ENCODE peak calls at places on chromosomes 6 and 20, in nine cellular contexts. One of them, this sample, is unnamed.

GRCh38 chr20:60410865-60411264 is 452.6 kb downstream of the CDH26 start:
- DNase-seq in GM03348: no peak
- DNase-seq in fibroblast of the conjunctiva: no peak
- DNase-seq in stimulated activated CD8-positive, alpha-beta memory T cell treated with anti-CD3 and anti-CD28 coated beads, Interleukin-12 subunit alpha, Interleukin-12 subunit beta, amount 100 ng/mL, for 4 hours: no peak
- DNase-seq in NCI-H524: no peak
- DNase-seq in naive thymus-derived CD8-positive, alpha-beta T cell: no peak
- DNase-seq in left cardiac atrium: no peak
- DNase-seq in NCI-H1436: no peak
- DNase-seq in ACHN: no peak
- DNase-seq in this sample: no peak

GRCh38 chr6:21742238-21742660 is 148.7 kb downstream of the SOX4 start:
- DNase-seq in left cardiac atrium: no peak
- DNase-seq in ACHN: no peak
- DNase-seq in stimulated activated CD8-positive, alpha-beta memory T cell treated with anti-CD3 and anti-CD28 coated beads, Interleukin-12 subunit alpha, Interleukin-12 subunit beta, amount 100 ng/mL, for 4 hours: no peak
- DNase-seq in NCI-H1436: no peak
- DNase-seq in fibroblast of the conjunctiva: peak
- DNase-seq in NCI-H524: no peak
- DNase-seq in naive thymus-derived CD8-positive, alpha-beta T cell: no peak
- DNase-seq in GM03348: no peak
- DNase-seq in this sample: peak

GRCh38 chr6:112296122-112296521 is 41.8 kb upstream of the LAMA4 start:
- DNase-seq in left cardiac atrium: no peak
- DNase-seq in stimulated activated CD8-positive, alpha-beta memory T cell treated with anti-CD3 and anti-CD28 coated beads, Interleukin-12 subunit alpha, Interleukin-12 subunit beta, amount 100 ng/mL, for 4 hours: no peak
- DNase-seq in NCI-H524: peak
- DNase-seq in GM03348: peak
- DNase-seq in NCI-H1436: no peak
- DNase-seq in naive thymus-derived CD8-positive, alpha-beta T cell: no peak
- DNase-seq in ACHN: peak
- DNase-seq in fibroblast of the conjunctiva: peak
- DNase-seq in this sample: no peak

GRCh38 chr6:159095561-159096095 is 50.8 kb upstream of the TAGAP start:
- DNase-seq in NCI-H524: peak
- DNase-seq in GM03348: no peak
- DNase-seq in naive thymus-derived CD8-positive, alpha-beta T cell: no peak
- DNase-seq in fibroblast of the conjunctiva: no peak
- DNase-seq in stimulated activated CD8-positive, alpha-beta memory T cell treated with anti-CD3 and anti-CD28 coated beads, Interleukin-12 subunit alpha, Interleukin-12 subunit beta, amount 100 ng/mL, for 4 hours: no peak
- DNase-seq in ACHN: no peak
- DNase-seq in left cardiac atrium: no peak
- DNase-seq in NCI-H1436: no peak
- DNase-seq in this sample: no peak

GRCh38 chr20:34980543-34981213 is 25.0 kb downstream of the MYH7B start:
- DNase-seq in stimulated activated CD8-positive, alpha-beta memory T cell treated with anti-CD3 and anti-CD28 coated beads, Interleukin-12 subunit alpha, Interleukin-12 subunit beta, amount 100 ng/mL, for 4 hours: no peak
- DNase-seq in GM03348: no peak
- DNase-seq in left cardiac atrium: peak
- DNase-seq in NCI-H524: peak
- DNase-seq in fibroblast of the conjunctiva: no peak
- DNase-seq in naive thymus-derived CD8-positive, alpha-beta T cell: peak
- DNase-seq in ACHN: no peak
- DNase-seq in NCI-H1436: no peak
- DNase-seq in this sample: no peak

GRCh38 chr6:117776441-117776840 is 101.2 kb downstream of the NUS1 start:
- DNase-seq in ACHN: no peak
- DNase-seq in naive thymus-derived CD8-positive, alpha-beta T cell: no peak
- DNase-seq in GM03348: peak
- DNase-seq in NCI-H524: no peak
- DNase-seq in NCI-H1436: no peak
- DNase-seq in fibroblast of the conjunctiva: no peak
- DNase-seq in stimulated activated CD8-positive, alpha-beta memory T cell treated with anti-CD3 and anti-CD28 coated beads, Interleukin-12 subunit alpha, Interleukin-12 subunit beta, amount 100 ng/mL, for 4 hours: no peak
- DNase-seq in left cardiac atrium: no peak
- DNase-seq in this sample: no peak

GRCh38 chr6:2799936-2800527 is 34.8 kb downstream of the WRNIP1 start:
- DNase-seq in NCI-H524: no peak
- DNase-seq in ACHN: no peak
- DNase-seq in NCI-H1436: no peak
- DNase-seq in fibroblast of the conjunctiva: no peak
- DNase-seq in left cardiac atrium: no peak
- DNase-seq in stimulated activated CD8-positive, alpha-beta memory T cell treated with anti-CD3 and anti-CD28 coated beads, Interleukin-12 subunit alpha, Interleukin-12 subunit beta, amount 100 ng/mL, for 4 hours: no peak
- DNase-seq in GM03348: no peak
- DNase-seq in naive thymus-derived CD8-positive, alpha-beta T cell: no peak
- DNase-seq in this sample: no peak

GRCh38 chr6:81450180-81450579 is 302.3 kb downstream of the TENT5A start:
- DNase-seq in NCI-H1436: no peak
- DNase-seq in naive thymus-derived CD8-positive, alpha-beta T cell: no peak
- DNase-seq in GM03348: peak
- DNase-seq in ACHN: no peak
- DNase-seq in fibroblast of the conjunctiva: peak
- DNase-seq in left cardiac atrium: no peak
- DNase-seq in NCI-H524: no peak
- DNase-seq in stimulated activated CD8-positive, alpha-beta memory T cell treated with anti-CD3 and anti-CD28 coated beads, Interleukin-12 subunit alpha, Interleukin-12 subunit beta, amount 100 ng/mL, for 4 hours: no peak
- DNase-seq in this sample: no peak

This sample was measured in NCI-H1105 treated with DMSO at 0.1 percent for 48 hours.